ENCODE peak calls at places on chromosomes 3 and 15, in six cellular contexts. One of them, this sample, is unnamed.

GRCh38 chr3:42500909-42501308 is 1.5 kb upstream of the VIPR1 start:
- DNase-seq in HCT116: no peak
- DNase-seq in SK-N-SH: no peak
- DNase-seq in GM12878: no peak
- DNase-seq in H1: no peak
- DNase-seq in A549: no peak
- DNase-seq in this sample: no peak

GRCh38 chr3:62723636-62724217 is 151.5 kb downstream of the CADPS start:
- DNase-seq in HCT116: no peak
- DNase-seq in SK-N-SH: peak
- DNase-seq in GM12878: no peak
- DNase-seq in H1: no peak
- DNase-seq in A549: no peak
- DNase-seq in this sample: no peak

GRCh38 chr3:10387881-10388621 is 67.1 kb upstream of the SEC13 start:
- DNase-seq in HCT116: no peak
- DNase-seq in SK-N-SH: no peak
- DNase-seq in GM12878: no peak
- DNase-seq in H1: no peak
- DNase-seq in A549: no peak
- DNase-seq in this sample: peak

GRCh38 chr3:151538706-151539403 is 78.0 kb upstream of the IGSF10 start:
- DNase-seq in HCT116: no peak
- DNase-seq in SK-N-SH: no peak
- DNase-seq in GM12878: no peak
- DNase-seq in H1: no peak
- DNase-seq in A549: no peak
- DNase-seq in this sample: peak

GRCh38 chr3:30696403-30696819 is 90.0 kb downstream of the TGFBR2 start:
- DNase-seq in HCT116: no peak
- DNase-seq in SK-N-SH: no peak
- DNase-seq in GM12878: no peak
- DNase-seq in H1: no peak
- DNase-seq in A549: no peak
- DNase-seq in this sample: no peak

GRCh38 chr3:46706771-46707582 is 5.8 kb downstream of the TMIE start:
- DNase-seq in HCT116: no peak
- DNase-seq in SK-N-SH: no peak
- DNase-seq in GM12878: no peak
- DNase-seq in H1: no peak
- DNase-seq in A549: no peak
- DNase-seq in this sample: no peak

GRCh38 chr3:112109313-112109712 is 23.1 kb downstream of the C3orf52 start:
- DNase-seq in HCT116: no peak
- DNase-seq in SK-N-SH: no peak
- DNase-seq in GM12878: no peak
- DNase-seq in H1: no peak
- DNase-seq in A549: no peak
- DNase-seq in this sample: no peak

GRCh38 chr3:127428344-127429001 is 140.6 kb upstream of the PRR20G start:
- DNase-seq in HCT116: peak
- DNase-seq in SK-N-SH: no peak
- DNase-seq in GM12878: no peak
- DNase-seq in H1: no peak
- DNase-seq in A549: no peak
- DNase-seq in this sample: no peak

GRCh38 chr3:33775363-33775762 is 23.1 kb upstream of the PDCD6IP start:
- DNase-seq in HCT116: no peak
- DNase-seq in SK-N-SH: no peak
- DNase-seq in GM12878: no peak
- DNase-seq in H1: no peak
- DNase-seq in A549: no peak
- DNase-seq in this sample: no peak

GRCh38 chr3:82229397-82229796 is 468.0 kb upstream of the GBE1 start:
- DNase-seq in HCT116: no peak
- DNase-seq in SK-N-SH: no peak
- DNase-seq in GM12878: peak
- DNase-seq in H1: no peak
- DNase-seq in A549: no peak
- DNase-seq in this sample: no peak

GRCh38 chr3:196603683-196604082 is 35.2 kb downstream of the FBXO45 start:
- DNase-seq in HCT116: no peak
- DNase-seq in SK-N-SH: no peak
- DNase-seq in GM12878: no peak
- DNase-seq in H1: no peak
- DNase-seq in A549: no peak
- DNase-seq in this sample: no peak

GRCh38 chr3:1251282-1252060 is 158.6 kb downstream of the CNTN6 start:
- DNase-seq in HCT116: no peak
- DNase-seq in SK-N-SH: no peak
- DNase-seq in GM12878: no peak
- DNase-seq in H1: no peak
- DNase-seq in A549: no peak
- DNase-seq in this sample: no peak

GRCh38 chr3:5056005-5056391 is 66.1 kb upstream of the ARL8B start:
- DNase-seq in HCT116: no peak
- DNase-seq in SK-N-SH: no peak
- DNase-seq in GM12878: no peak
- DNase-seq in H1: no peak
- DNase-seq in A549: no peak
- DNase-seq in this sample: no peak

GRCh38 chr3:25468866-25469319 is 40.8 kb downstream of the RARB start:
- DNase-seq in HCT116: no peak
- DNase-seq in SK-N-SH: peak
- DNase-seq in GM12878: no peak
- DNase-seq in H1: no peak
- DNase-seq in A549: no peak
- DNase-seq in this sample: no peak

GRCh38 chr15:95609096-95609495 is 721.4 kb upstream of the NR2F2 start:
- DNase-seq in HCT116: no peak
- DNase-seq in SK-N-SH: no peak
- DNase-seq in GM12878: no peak
- DNase-seq in H1: no peak
- DNase-seq in A549: no peak
- DNase-seq in this sample: peak

GRCh38 chr15:94844533-94845390 is 613.4 kb downstream of the MCTP2 start:
- DNase-seq in HCT116: no peak
- DNase-seq in SK-N-SH: peak
- DNase-seq in GM12878: no peak
- DNase-seq in H1: no peak
- DNase-seq in A549: peak
- DNase-seq in this sample: no peak

GRCh38 chr3:155024006-155024638 is 56.0 kb upstream of the MME start:
- DNase-seq in HCT116: no peak
- DNase-seq in SK-N-SH: no peak
- DNase-seq in GM12878: no peak
- DNase-seq in H1: no peak
- DNase-seq in A549: no peak
- DNase-seq in this sample: no peak

GRCh38 chr15:98823012-98823458 is 174.7 kb downstream of the IGF1R start:
- DNase-seq in HCT116: no peak
- DNase-seq in SK-N-SH: no peak
- DNase-seq in GM12878: peak
- DNase-seq in H1: peak
- DNase-seq in A549: peak
- DNase-seq in this sample: peak

GRCh38 chr3:193780810-193781472 is 187.9 kb downstream of the OPA1 start:
- DNase-seq in HCT116: no peak
- DNase-seq in SK-N-SH: peak
- DNase-seq in GM12878: no peak
- DNase-seq in H1: peak
- DNase-seq in A549: peak
- DNase-seq in this sample: peak

GRCh38 chr15:81293728-81294500 is 30.0 kb downstream of the STARD5 start:
- DNase-seq in HCT116: no peak
- DNase-seq in SK-N-SH: peak
- DNase-seq in GM12878: peak
- DNase-seq in H1: no peak
- DNase-seq in A549: no peak
- DNase-seq in this sample: no peak

GRCh38 chr3:63995056-63995576 is 28.2 kb downstream of the PSMD6 start:
- DNase-seq in HCT116: no peak
- DNase-seq in SK-N-SH: no peak
- DNase-seq in GM12878: no peak
- DNase-seq in H1: no peak
- DNase-seq in A549: no peak
- DNase-seq in this sample: no peak
- TF ChIP-seq RAD21 in HCT116: no peak
- TF ChIP-seq RAD21 in SK-N-SH: no peak
- TF ChIP-seq RAD21 in GM12878: no peak
- TF ChIP-seq RAD21 in H1: no peak
- TF ChIP-seq RAD21 in A549: no peak
- TF ChIP-seq RAD21 in this sample: no peak

GRCh38 chr15:75532413-75533250 is 46.5 kb downstream of the PTPN9 start:
- DNase-seq in HCT116: peak
- DNase-seq in SK-N-SH: peak
- DNase-seq in GM12878: no peak
- DNase-seq in H1: no peak
- DNase-seq in A549: peak
- DNase-seq in this sample: peak
- TF ChIP-seq RAD21 in HCT116: no peak
- TF ChIP-seq RAD21 in SK-N-SH: peak
- TF ChIP-seq RAD21 in GM12878: peak
- TF ChIP-seq RAD21 in H1: peak
- TF ChIP-seq RAD21 in A549: peak
- TF ChIP-seq RAD21 in this sample: no peak

GRCh38 chr3:120506076-120506827 is 55.5 kb upstream of the FSTL1 start:
- DNase-seq in HCT116: no peak
- DNase-seq in SK-N-SH: no peak
- DNase-seq in GM12878: no peak
- DNase-seq in H1: no peak
- DNase-seq in A549: no peak
- DNase-seq in this sample: peak

GRCh38 chr3:120506828-120507774 is 56.3 kb upstream of the FSTL1 start:
- DNase-seq in HCT116: peak
- DNase-seq in SK-N-SH: peak
- DNase-seq in GM12878: no peak
- DNase-seq in H1: no peak
- DNase-seq in A549: peak
- DNase-seq in this sample: peak

GRCh38 chr3:120502116-120502515 is 51.3 kb upstream of the FSTL1 start:
- DNase-seq in HCT116: no peak
- DNase-seq in SK-N-SH: no peak
- DNase-seq in GM12878: no peak
- DNase-seq in H1: no peak
- DNase-seq in A549: no peak
- DNase-seq in this sample: no peak

GRCh38 chr3:120498947-120499346 is 48.2 kb upstream of the FSTL1 start:
- DNase-seq in HCT116: no peak
- DNase-seq in SK-N-SH: no peak
- DNase-seq in GM12878: no peak
- DNase-seq in H1: no peak
- DNase-seq in A549: peak
- DNase-seq in this sample: peak

DNA sequence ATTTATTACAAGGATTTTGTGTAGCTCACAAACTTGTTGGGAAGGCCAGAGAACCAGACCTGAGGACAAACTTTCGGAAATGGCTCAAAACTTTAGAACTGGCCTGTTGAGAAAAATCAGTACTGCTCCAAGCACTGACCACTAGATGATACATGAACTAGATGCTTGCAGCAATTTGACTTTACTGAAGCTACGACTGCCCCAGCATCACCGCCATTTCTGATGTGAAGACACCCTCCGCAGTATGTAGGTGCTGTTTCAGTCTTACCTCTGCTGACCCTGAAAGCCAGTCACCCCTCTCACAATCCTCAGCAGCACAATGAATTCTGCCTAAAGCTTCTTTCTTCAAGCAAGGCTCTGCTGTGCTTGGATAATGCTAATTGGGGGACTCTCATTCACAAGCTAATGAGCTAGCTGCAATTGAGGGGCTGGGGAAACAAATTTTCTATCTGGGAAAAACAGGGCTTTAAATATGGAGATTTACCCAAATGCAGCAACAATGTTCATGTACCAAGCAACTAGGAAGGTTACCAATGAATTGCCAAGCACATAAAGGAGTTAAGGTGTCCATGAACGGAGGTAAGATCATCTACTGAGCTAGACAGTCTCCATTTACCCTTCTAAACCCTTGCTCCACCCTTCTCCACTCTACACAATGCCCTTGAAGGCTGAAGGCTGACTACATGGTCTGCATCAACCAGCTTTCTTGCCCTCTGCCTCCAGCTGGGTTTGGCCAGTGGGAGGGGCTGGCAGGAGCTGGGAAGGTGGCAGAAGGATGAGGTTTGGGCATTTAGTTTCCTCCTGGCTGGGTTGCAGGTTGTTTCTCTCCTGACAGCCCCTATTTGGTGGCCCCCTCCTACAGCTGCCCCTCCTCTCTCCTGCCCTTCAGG is 53.2 kb upstream of the FSTL1 start:
- DNase-seq in HCT116: no peak
- DNase-seq in SK-N-SH: no peak
- DNase-seq in GM12878: no peak
- DNase-seq in H1: peak
- DNase-seq in A549: no peak
- DNase-seq in this sample: no peak
- TF ChIP-seq RAD21 in HCT116: no peak
- TF ChIP-seq RAD21 in SK-N-SH: no peak
- TF ChIP-seq RAD21 in GM12878: no peak
- TF ChIP-seq RAD21 in H1: no peak
- TF ChIP-seq RAD21 in A549: no peak
- TF ChIP-seq RAD21 in this sample: no peak

GRCh38 chr3:38834717-38835116 is 18.7 kb upstream of the SCN10A start:
- DNase-seq in HCT116: no peak
- DNase-seq in SK-N-SH: no peak
- DNase-seq in GM12878: no peak
- DNase-seq in H1: no peak
- DNase-seq in A549: no peak
- DNase-seq in this sample: no peak

GRCh38 chr3:38836561-38836960 is 20.5 kb upstream of the SCN10A start:
- DNase-seq in HCT116: no peak
- DNase-seq in SK-N-SH: no peak
- DNase-seq in GM12878: no peak
- DNase-seq in H1: no peak
- DNase-seq in A549: no peak
- DNase-seq in this sample: no peak

GRCh38 chr3:38837358-38837757 is 21.3 kb upstream of the SCN10A start:
- DNase-seq in HCT116: no peak
- DNase-seq in SK-N-SH: no peak
- DNase-seq in GM12878: no peak
- DNase-seq in H1: no peak
- DNase-seq in A549: no peak
- DNase-seq in this sample: no peak

GRCh38 chr3:38834110-38834509 is 18.1 kb upstream of the SCN10A start:
- DNase-seq in HCT116: peak
- DNase-seq in SK-N-SH: no peak
- DNase-seq in GM12878: no peak
- DNase-seq in H1: peak
- DNase-seq in A549: peak
- DNase-seq in this sample: peak

DNA sequence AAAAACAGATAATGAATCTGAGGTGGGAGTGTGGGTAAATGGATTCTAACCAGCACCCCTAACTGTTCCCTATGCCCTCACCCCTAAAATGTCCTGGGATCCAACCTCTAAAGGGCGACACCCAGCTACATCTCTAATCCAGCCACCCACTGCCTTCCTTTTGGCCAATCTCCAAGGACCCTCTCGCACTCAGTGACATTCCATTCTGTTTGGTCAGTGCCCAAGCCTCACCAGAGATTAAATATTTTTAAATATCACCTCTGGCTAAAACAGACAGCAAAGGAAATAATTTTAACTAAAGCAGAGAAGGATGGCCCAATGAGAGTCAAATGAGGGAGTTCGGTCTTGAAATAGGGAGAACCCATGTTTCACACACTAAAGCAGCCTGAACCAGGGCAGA is 19.9 kb upstream of the SCN10A start:
- DNase-seq in HCT116: no peak
- DNase-seq in SK-N-SH: no peak
- DNase-seq in GM12878: no peak
- DNase-seq in H1: no peak
- DNase-seq in A549: no peak
- DNase-seq in this sample: no peak
- TF ChIP-seq RAD21 in HCT116: no peak
- TF ChIP-seq RAD21 in SK-N-SH: no peak
- TF ChIP-seq RAD21 in GM12878: no peak
- TF ChIP-seq RAD21 in H1: no peak
- TF ChIP-seq RAD21 in A549: no peak
- TF ChIP-seq RAD21 in this sample: no peak

This sample was measured in IMR-90.